ENCODE peak calls at places on chromosomes 4 and X, in six cellular contexts. E, S, B, Y, R and M are unnamed samples.

GRCh38 chr4:10853196-10853595 is 168.6 kb upstream of the CLNK start:
- DNase-seq in Y (no peak), R (no peak), B (no peak), S (no peak), E (no peak), M (no peak)

GRCh38 chr4:139782926-139783542 is 117.4 kb downstream of the MGST2 start:
- DNase-seq in R (no peak), S (no peak), B (peak; percentile 64), E (no peak), Y (no peak), M (no peak)

GRCh38 chr4:11529625-11530201 is 101.0 kb upstream of the HS3ST1 start:
- DNase-seq in R (no peak), Y (no peak), S (no peak), E (no peak), B (no peak), M (no peak)

GRCh38 chrX:109389917-109390316 is 92.0 kb downstream of the GUCY2F start:
- DNase-seq in R (no peak), S (no peak), B (no peak), Y (no peak), E (no peak), M (no peak)

GRCh38 chr4:475962-476361 is 23.0 kb downstream of the ZNF721 start:
- DNase-seq in B (no peak), Y (no peak), R (no peak), S (no peak), E (no peak), M (no peak)

GRCh38 chr4:2069986-2070385 is 10.9 kb downstream of the NAT8L start:
- DNase-seq in S (no peak), R (no peak), B (no peak), Y (no peak), E (no peak), M (no peak)

GRCh38 chr4:20028694-20029093 is 223.0 kb upstream of the SLIT2 start:
- DNase-seq in Y (no peak), S (no peak), E (no peak), R (no peak), B (no peak), M (no peak)

GRCh38 chrX:370244-370962 is 16.3 kb downstream of the PPP2R3B start:
- DNase-seq in B (no peak), Y (no peak), R (no peak), E (peak; percentile 29), S (no peak), M (no peak)

GRCh38 chr4:65559270-65559669 is 111.0 kb downstream of the EPHA5 start:
- DNase-seq in Y (no peak), B (no peak), S (no peak), R (no peak), E (no peak), M (no peak)

GRCh38 chr4:41838590-41838989 is 90.1 kb upstream of the PHOX2B start:
- DNase-seq in Y (no peak), E (no peak), S (no peak), R (no peak), B (no peak), M (no peak)

GRCh38 chr4:181830404-181831035 is 412.7 kb upstream of the TENM3 start:
- DNase-seq in B (no peak), Y (no peak), E (no peak), R (no peak), S (no peak), M (no peak)

GRCh38 chr4:30789219-30789671 is 69.1 kb downstream of the PCDH7 start:
- DNase-seq in E (no peak), Y (no peak), R (no peak), S (no peak), B (no peak), M (no peak)

GRCh38 chr4:137545461-137545861 is 13.2 kb upstream of the PCDH18 start:
- DNase-seq in R (no peak), S (no peak), Y (no peak), E (no peak), B (peak; percentile 49), M (no peak)

GRCh38 chr4:106080376-106080775 is 185.1 kb downstream of the NPNT start:
- DNase-seq in B (no peak), Y (no peak), E (no peak), R (no peak), S (no peak), M (no peak)

GRCh38 chrX:134435894-134436293 is 24.1 kb upstream of the HPRT1 start:
- DNase-seq in E (no peak), R (no peak), S (no peak), Y (no peak), B (no peak), M (no peak)

GRCh38 chr4:40617903-40618302 is 11.8 kb downstream of the RBM47 start:
- DNase-seq in Y (no peak), B (no peak), R (no peak), S (no peak), E (no peak), M (no peak)

GRCh38 chr4:17153572-17153971 is 255.1 kb upstream of the LDB2 start:
- DNase-seq in R (no peak), S (no peak), E (no peak), Y (no peak), B (no peak), M (no peak)

GRCh38 chr4:26161030-26161824 is 159.6 kb upstream of the RBPJ start:
- DNase-seq in E (no peak), R (no peak), B (peak; percentile 44), S (no peak), Y (no peak), M (peak; percentile 64)

GRCh38 chr4:173074501-173074946 is 94.1 kb upstream of the GALNT7 start:
- DNase-seq in E (no peak), R (peak; percentile 13), Y (no peak), S (no peak), B (peak; percentile 49), M (no peak)

GRCh38 chr4:37430718-37431416 is 186.3 kb downstream of the NWD2 start:
- DNase-seq in R (no peak), E (no peak), Y (no peak), S (no peak), B (no peak), M (no peak)

GRCh38 chr4:162560073-162560472 is 396.3 kb upstream of the FSTL5 start:
- DNase-seq in S (no peak), B (no peak), E (no peak), R (no peak), Y (no peak), M (no peak)

GRCh38 chr4:11505225-11505971 is 76.7 kb upstream of the HS3ST1 start:
- DNase-seq in Y (no peak), E (no peak), B (no peak), R (peak; percentile 59), S (no peak), M (no peak)

GRCh38 chrX:74534569-74535038 is 79.8 kb downstream of the RLIM start:
- DNase-seq in E (no peak), S (no peak), B (no peak), R (no peak), Y (no peak), M (no peak)

GRCh38 chr4:7341486-7342222 is 93.1 kb downstream of the PSAPL1 start:
- DNase-seq in E (no peak), S (no peak), R (no peak), Y (no peak), B (no peak), M (no peak)

GRCh38 chrX:20267924-20268701 is 1.4 kb upstream of the RPS6KA3 start:
- DNase-seq in S (peak; percentile 68), B (peak; percentile 61), Y (peak; percentile 73), R (no peak), E (peak; percentile 38), M (peak; percentile 33)

GRCh38 chrX:46627700-46628405 is 54.3 kb downstream of the CHST7 start:
- DNase-seq in S (no peak), R (no peak), Y (no peak), E (no peak), B (no peak), M (no peak)

GRCh38 chrX:11792461-11793421 is 34.7 kb downstream of the MSL3 start:
- DNase-seq in E (peak; percentile 3), R (no peak), Y (no peak), S (peak; percentile 43), B (no peak), M (no peak)

GRCh38 chr4:78596111-78596742 is 44.7 kb downstream of the ANXA3 start:
- DNase-seq in R (no peak), S (no peak), B (no peak), E (no peak), Y (no peak), M (no peak)

GRCh38 chr4:147596377-147596776 is 20.8 kb upstream of the TMEM184C start:
- DNase-seq in S (no peak), E (no peak), Y (no peak), B (no peak), R (no peak), M (no peak)

GRCh38 chr4:155377281-155377680 is 516 bp upstream of the MAP9 start:
- DNase-seq in E (no peak), S (no peak), Y (no peak), R (no peak), B (no peak), M (no peak)

GRCh38 chr4:148068065-148068911 is 336.4 kb downstream of the ARHGAP10 start:
- DNase-seq in Y (no peak), R (no peak), S (no peak), E (no peak), B (no peak), M (peak; percentile 83)

GRCh38 chr4:158065176-158065575 is 107.6 kb downstream of the GASK1B start:
- DNase-seq in E (no peak), Y (no peak), R (no peak), B (no peak), S (no peak), M (no peak)

GRCh38 chrX:40282901-40283674 is 185.3 kb upstream of the BCOR start:
- DNase-seq in Y (no peak), S (no peak), E (no peak), B (no peak), R (no peak), M (no peak)

GRCh38 chrX:9148626-9149385 is 114.9 kb upstream of the FAM9B start:
- DNase-seq in Y (no peak), S (no peak), R (no peak), E (no peak), B (peak; percentile 20), M (no peak)
- H3K4me3 ChIP-seq in Y (no peak overlapping the region), S (no peak overlapping the region), R (no peak overlapping the region), E (no peak overlapping the region), B (no peak overlapping the region), M (no peak overlapping the region)

DNA sequence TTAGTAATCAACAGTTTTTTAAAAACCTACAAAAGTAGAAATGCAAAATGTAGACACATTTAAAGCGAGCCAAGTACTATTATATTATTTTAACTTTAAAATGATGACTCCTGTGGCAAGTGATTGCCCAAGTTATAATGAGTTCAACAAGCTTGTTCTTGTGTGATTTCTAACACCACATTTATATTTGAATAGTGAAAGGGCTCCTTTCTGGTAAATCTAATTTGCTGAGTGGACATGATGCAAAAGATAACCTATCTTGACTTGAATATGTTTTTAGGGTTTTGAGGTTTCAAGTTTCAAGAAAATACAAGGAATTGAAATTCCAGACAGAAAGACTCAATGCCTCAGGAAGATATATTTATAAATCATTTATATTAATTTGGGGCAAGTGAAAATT is 1.1 kb upstream of the EPGN start:
- DNase-seq in B (no peak), Y (no peak), S (no peak), R (no peak), E (no peak), M (no peak)
- H3K27ac ChIP-seq in B (no peak overlapping the region), Y (no peak overlapping the region), S (no peak overlapping the region), R (no peak overlapping the region), E (no peak overlapping the region), M (no peak overlapping the region)

GRCh38 chr4:63556332-63556731 is 852.9 kb downstream of the TECRL start:
- DNase-seq in E (no peak), Y (no peak), B (no peak), R (no peak), S (no peak), M (no peak)
- TF ChIP-seq CTCF in E (no peak), Y (no peak), B (peak; percentile 41), R (no peak), S (no peak), M (peak; percentile 8)

GRCh38 chr4:52869656-52870055 is 7.5 kb downstream of the RASL11B start:
- DNase-seq in S (no peak), E (no peak), Y (no peak), B (no peak), R (no peak), M (no peak)
- H3K4me3 ChIP-seq in S (no peak overlapping the region), E (no peak overlapping the region), Y (peak overlapping the region; percentile 46), B (no peak overlapping the region), R (no peak overlapping the region), M (no peak overlapping the region)